ENCODE peak calls at places on chromosomes 16 and 17, in ten cellular contexts. Y is kidney; I is cardiac muscle cell; P is BE2C; O is astrocyte of the spinal cord; B is effector memory CD4-positive, alpha-beta T cell; U is IMR-90; H is mucosa of descending colon; K is transverse colon; Z is astrocyte. E is an unnamed sample.

GRCh38 chr16:6884002-6884401 is 448.6 kb upstream of the RBFOX1 start:
- DNase-seq in O (no peak), H (no peak), I (no peak), B (no peak), K (no peak), U (no peak), Z (no peak), P (no peak), Y (peak), E (no peak)

GRCh38 chr16:81593481-81593880 is 148.9 kb downstream of the CMIP start:
- DNase-seq in H (no peak), O (no peak), B (no peak), U (no peak), Y (peak), I (no peak), Z (no peak), K (no peak), P (no peak), E (no peak)

GRCh38 chr17:81036128-81036891 is 1.4 kb downstream of the BAIAP2 start:
- DNase-seq in P (peak), I (no peak), Y (peak), H (no peak), Z (no peak), U (no peak), B (no peak), K (no peak), O (no peak), E (no peak)

GRCh38 chr16:54792811-54793210 is 137.9 kb upstream of the IRX5 start:
- DNase-seq in B (no peak), I (no peak), Y (no peak), O (no peak), P (no peak), K (no peak), U (no peak), Z (no peak), H (no peak), E (no peak)

GRCh38 chr16:7025616-7026190 is 306.9 kb upstream of the RBFOX1 start:
- DNase-seq in U (no peak), O (no peak), I (no peak), H (peak), Y (peak), B (no peak), Z (no peak), K (peak), P (peak), E (no peak)

GRCh38 chr17:35559495-35559894 is 1.1 kb downstream of the SLFN14 start:
- DNase-seq in B (no peak), Y (no peak), O (no peak), P (no peak), I (no peak), K (no peak), Z (no peak), U (no peak), H (no peak), E (no peak)

GRCh38 chr16:35687781-35688180 is 2228.4 kb downstream of the TP53TG3F start:
- DNase-seq in H (no peak), P (no peak), K (no peak), I (no peak), Y (no peak), B (no peak), U (no peak), O (no peak), Z (no peak), E (no peak)

GRCh38 chr17:67680445-67681224 is 37.1 kb upstream of the NOL11 start:
- DNase-seq in Y (no peak), I (no peak), B (no peak), K (no peak), H (no peak), Z (no peak), O (no peak), P (no peak), U (no peak), E (no peak)

GRCh38 chr17:2102931-2103398 is 48.1 kb downstream of the HIC1 start:
- DNase-seq in H (no peak), Z (peak), I (peak), Y (no peak), P (no peak), B (no peak), K (no peak), O (peak), U (peak), E (peak)

GRCh38 chr17:49880291-49881053 is 32.6 kb upstream of the TAC4 start:
- DNase-seq in I (peak), H (peak), K (peak), O (peak), U (peak), Y (peak), P (peak), B (peak), Z (peak), E (peak)

GRCh38 chr17:2406903-2407790 is 6.3 kb upstream of the MNT start:
- DNase-seq in P (no peak), Z (peak), I (peak), B (no peak), O (peak), U (peak), K (peak), H (peak), Y (peak), E (peak)

GRCh38 chr17:60149691-60150582 is at the start of gene CA4:
- DNase-seq in U (no peak), I (no peak), K (no peak), B (no peak), O (no peak), Z (no peak), P (no peak), H (peak), Y (peak), E (no peak)

GRCh38 chr16:15857779-15858560 is 1.1 kb upstream of the MYH11 start:
- DNase-seq in P (peak), O (no peak), B (no peak), I (peak), Z (peak), Y (peak), K (peak), U (peak), H (no peak), E (peak)
- H3K4me3 ChIP-seq in P (peak), O (peak), B (no peak), I (peak), Z (peak), Y (peak), K (peak), U (peak), H (no peak), E (peak)

GRCh38 chr17:16910341-16910740 is 61.6 kb downstream of the TNFRSF13B start:
- DNase-seq in I (no peak), Z (no peak), P (no peak), K (peak), H (no peak), Y (no peak), O (no peak), U (no peak), B (no peak), E (no peak)

GRCh38 chr17:16909472-16909871 is 62.4 kb downstream of the TNFRSF13B start:
- DNase-seq in P (no peak), I (no peak), Z (no peak), Y (no peak), U (no peak), K (no peak), B (no peak), H (no peak), O (no peak), E (no peak)

GRCh38 chr17:16909887-16910286 is 62.0 kb downstream of the TNFRSF13B start:
- DNase-seq in Z (no peak), P (no peak), I (no peak), Y (no peak), B (no peak), K (no peak), U (no peak), O (no peak), H (no peak), E (no peak)

GRCh38 chr17:16908282-16908681 is 63.6 kb downstream of the TNFRSF13B start:
- DNase-seq in Y (no peak), H (no peak), K (no peak), Z (no peak), B (no peak), O (no peak), U (no peak), P (no peak), I (no peak), E (no peak)

DNA sequence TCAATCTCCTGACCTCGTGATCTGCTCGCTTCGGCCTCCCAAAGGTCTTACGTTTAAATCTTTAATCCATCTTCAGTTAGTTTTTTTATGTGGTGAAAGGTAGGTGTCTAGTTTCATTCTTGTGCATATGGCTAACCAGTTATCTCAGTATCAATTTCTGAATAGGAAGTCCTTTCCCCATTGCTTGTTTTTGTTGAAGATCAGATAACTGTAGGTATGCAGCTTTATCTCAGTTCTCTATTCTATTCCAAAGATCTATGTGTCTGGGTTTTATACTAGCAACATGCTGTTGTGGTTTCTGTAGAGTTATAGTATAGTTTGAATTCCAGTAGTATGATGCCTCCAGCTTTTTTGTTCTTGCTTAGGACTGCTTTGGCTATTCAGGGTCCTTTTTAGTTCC is 65.2 kb downstream of the TNFRSF13B start:
- DNase-seq in U (peak), K (no peak), Y (no peak), I (no peak), P (no peak), H (no peak), O (peak), B (no peak), Z (peak), E (no peak)
- H3K4me3 ChIP-seq in U (no peak), K (no peak), Y (no peak), I (no peak), P (no peak), H (no peak), O (no peak), B (no peak), Z (no peak), E (no peak)

GRCh38 chr17:47818002-47818695 is 3.4 kb downstream of the OSBPL7 start:
- DNase-seq in O (no peak), I (no peak), H (no peak), U (no peak), B (no peak), Z (no peak), P (no peak), K (no peak), Y (no peak), E (no peak)

GRCh38 chr17:47819475-47819874 is 2.1 kb downstream of the OSBPL7 start:
- DNase-seq in P (no peak), O (no peak), I (no peak), H (no peak), B (no peak), U (no peak), Y (peak), Z (no peak), K (no peak), E (no peak)

GRCh38 chr17:47821424-47822379 is at the start of gene OSBPL7:
- DNase-seq in K (peak), O (peak), P (peak), I (peak), U (peak), H (peak), B (peak), Y (peak), Z (peak), E (peak)

GRCh38 chr17:47821031-47821423 is 567 bp downstream of the OSBPL7 start:
- DNase-seq in Z (no peak), H (no peak), Y (no peak), B (no peak), K (no peak), U (no peak), O (no peak), I (no peak), P (no peak), E (no peak)

GRCh38 chr17:47820023-47820789 is 1.4 kb downstream of the OSBPL7 start:
- DNase-seq in K (peak), P (no peak), O (no peak), B (no peak), Z (no peak), H (peak), U (no peak), I (no peak), Y (peak), E (no peak)
- H3K4me3 ChIP-seq in K (peak), P (no peak), O (no peak), B (no peak), Z (peak), H (no peak), U (no peak), I (no peak), Y (no peak), E (no peak)

GRCh38 chr16:11295672-11296071 is 14.5 kb upstream of the PRM1 start:
- DNase-seq in Z (no peak), Y (no peak), K (no peak), I (no peak), B (no peak), U (no peak), H (no peak), O (no peak), P (no peak), E (no peak)

GRCh38 chr16:11298143-11298900 is 17.2 kb upstream of the PRM1 start:
- DNase-seq in O (no peak), P (no peak), K (no peak), U (no peak), B (no peak), Z (no peak), Y (no peak), I (no peak), H (no peak), E (no peak)

GRCh38 chr16:11296351-11296705 is 15.2 kb upstream of the PRM1 start:
- DNase-seq in B (no peak), O (no peak), H (no peak), Y (no peak), Z (no peak), I (no peak), K (no peak), P (no peak), U (no peak), E (no peak)

GRCh38 chr16:11296706-11297491 is 15.8 kb upstream of the PRM1 start:
- DNase-seq in O (no peak), B (no peak), Y (no peak), K (no peak), U (no peak), H (no peak), Z (peak), I (no peak), P (no peak), E (peak)

DNA sequence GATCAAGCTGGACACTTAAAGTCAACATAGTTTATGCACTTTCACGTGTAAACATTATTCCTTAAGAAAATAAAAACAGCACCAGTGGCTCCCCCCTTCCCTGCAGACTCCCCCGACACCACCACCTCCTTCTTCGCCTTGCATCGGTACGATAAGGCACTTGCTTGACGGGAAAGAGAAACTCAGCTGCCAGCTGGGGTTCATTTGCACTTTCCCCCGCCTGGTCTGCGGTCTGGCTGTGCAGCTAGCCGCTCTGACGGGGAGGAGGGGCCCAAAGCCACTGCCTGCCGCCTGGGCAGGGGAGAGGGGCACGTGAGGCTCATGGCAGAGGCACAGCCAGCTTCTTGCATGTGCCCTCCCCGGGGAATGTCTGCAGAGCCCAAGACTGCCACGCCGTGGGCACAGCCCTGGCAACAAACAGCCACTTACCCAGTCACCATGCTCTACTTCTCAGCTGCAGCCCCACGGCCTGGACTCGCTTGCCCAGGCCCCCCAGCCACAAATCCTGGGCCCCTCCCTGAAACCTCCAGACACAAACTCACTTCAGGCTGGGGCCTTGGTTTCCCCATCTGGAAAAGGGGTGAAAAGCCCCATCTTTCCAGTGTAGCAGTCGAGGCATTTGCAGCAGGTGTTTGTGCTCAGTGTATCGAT is 16.5 kb upstream of the PRM1 start:
- DNase-seq in U (peak), Y (peak), K (peak), Z (peak), I (peak), B (peak), O (peak), P (peak), H (peak), E (peak)
- H3K4me3 ChIP-seq in U (no peak), Y (peak), K (no peak), Z (no peak), I (no peak), B (peak), O (no peak), P (peak), H (no peak), E (no peak)

DNA sequence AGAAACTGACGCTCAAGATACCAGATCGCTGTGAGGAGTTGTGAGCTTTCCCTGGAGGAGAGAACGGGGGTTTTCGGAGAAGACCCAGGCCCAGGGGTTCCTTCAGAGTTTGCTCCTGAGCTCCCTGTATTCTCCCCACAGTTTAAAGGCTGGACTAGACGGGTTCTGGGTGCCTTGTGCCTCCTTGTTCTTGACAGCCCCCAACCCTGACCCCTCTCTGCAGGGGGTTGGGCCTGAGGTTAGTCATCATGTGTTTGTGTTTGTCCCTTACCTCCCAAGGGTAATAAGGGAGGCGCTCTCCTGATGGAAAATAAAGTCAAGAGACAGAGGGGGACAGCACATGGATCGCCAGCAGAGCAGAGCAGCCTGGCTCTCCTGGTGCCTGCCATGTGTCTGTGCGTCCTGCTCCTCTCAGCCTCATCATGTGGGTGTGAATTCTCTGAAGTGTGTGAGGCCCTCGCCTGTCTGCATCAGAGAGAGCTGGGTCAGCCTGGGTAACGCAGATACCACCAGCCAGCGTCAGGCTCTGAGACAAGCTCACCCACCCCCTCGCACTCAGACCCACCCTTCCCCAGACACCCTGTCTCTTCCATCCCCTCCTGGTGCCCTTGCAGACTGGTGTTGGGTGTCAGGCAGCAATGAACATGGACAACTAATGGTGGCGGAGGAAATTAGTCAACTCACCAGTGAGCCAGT is 8.8 kb downstream of the HEXIM2 start:
- DNase-seq in U (no peak), H (no peak), P (no peak), Y (peak), K (no peak), I (no peak), O (no peak), Z (no peak), B (no peak), E (no peak)
- H3K4me3 ChIP-seq in U (no peak), H (no peak), P (no peak), Y (no peak), K (no peak), I (no peak), O (no peak), Z (no peak), B (no peak), E (no peak)

GRCh38 chr16:16141141-16141540 is 82.2 kb downstream of the ABCC6 start:
- DNase-seq in I (no peak), O (no peak), Z (no peak), P (no peak), B (no peak), U (no peak), Y (peak), K (no peak), H (no peak), E (no peak)

GRCh38 chr16:16144416-16144815 is 78.9 kb downstream of the ABCC6 start:
- DNase-seq in K (no peak), B (no peak), I (no peak), O (peak), H (no peak), P (no peak), Z (peak), Y (no peak), U (no peak), E (peak)

GRCh38 chr16:16143941-16144340 is 79.4 kb downstream of the ABCC6 start:
- DNase-seq in K (no peak), O (no peak), H (no peak), B (no peak), P (no peak), Z (no peak), U (no peak), Y (no peak), I (no peak), E (no peak)

GRCh38 chr16:16141784-16142396 is 81.4 kb downstream of the ABCC6 start:
- DNase-seq in K (no peak), O (no peak), H (no peak), Z (no peak), P (no peak), U (no peak), I (no peak), B (no peak), Y (peak), E (no peak)

DNA sequence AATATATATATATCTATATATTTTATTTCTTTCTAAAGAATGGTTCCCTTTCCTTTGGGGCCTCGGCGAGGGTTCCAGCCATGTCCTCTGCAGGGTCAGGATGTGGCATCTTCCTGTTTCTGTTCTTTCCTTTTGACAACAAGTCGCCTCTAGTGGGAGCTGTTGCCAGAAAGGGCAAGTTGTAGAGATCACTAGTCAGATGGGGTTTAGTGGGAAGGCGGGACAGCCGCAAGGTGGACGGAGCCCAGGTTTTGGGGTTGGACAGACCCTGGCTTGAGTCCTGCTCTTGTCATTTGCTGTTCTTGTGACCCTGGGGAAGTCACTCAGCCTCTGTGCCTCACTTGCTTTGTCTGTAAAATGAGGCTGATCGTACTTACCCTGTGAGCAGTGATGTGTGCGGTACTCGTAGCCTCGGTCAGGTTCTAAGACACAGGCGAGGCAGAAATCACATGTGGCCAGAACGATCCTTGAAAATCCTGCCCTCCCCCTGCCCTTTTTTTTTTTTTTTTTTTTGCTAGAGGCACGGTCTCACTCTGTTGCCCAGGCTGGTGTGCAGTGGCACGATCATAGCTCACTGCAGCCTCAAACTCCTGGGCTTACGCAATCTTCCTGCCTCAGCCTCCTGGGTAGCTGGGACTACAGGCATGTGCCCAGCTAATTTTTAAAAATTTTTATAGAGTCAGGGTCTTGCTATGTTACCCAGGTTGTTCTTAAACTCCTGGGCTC is 80.1 kb downstream of the ABCC6 start:
- DNase-seq in I (no peak), U (no peak), H (no peak), O (no peak), P (peak), K (no peak), Z (no peak), Y (peak), B (no peak), E (no peak)
- H3K4me3 ChIP-seq in I (no peak), U (no peak), H (no peak), O (no peak), P (no peak), K (no peak), Z (no peak), Y (no peak), B (no peak), E (no peak)

E was measured in fibroblast of lung.